ENCODE peak calls at places on chromosomes 5 and 9, in five cellular contexts. R is left ventricle myocardium inferior, T is germinal center, Q is kidney tubule cell, O is ELR. J is an unnamed sample.

GRCh38 chr5:53607896-53608295 is 47.5 kb downstream of the NDUFS4 start:
- DNase-seq in R (no peak), T (no peak), Q (no peak), O (peak), J (no peak)

GRCh38 chr9:91126761-91127420 is 234.8 kb downstream of the AUH start:
- DNase-seq in R (no peak), T (no peak), Q (no peak), O (peak), J (no peak)

GRCh38 chr5:158832736-158833135 is 267.0 kb downstream of the EBF1 start:
- DNase-seq in R (no peak), T (no peak), Q (no peak), O (no peak), J (no peak)

GRCh38 chr5:107631805-107632362 is 38.9 kb downstream of the EFNA5 start:
- DNase-seq in R (no peak), T (no peak), Q (no peak), O (no peak), J (no peak)

GRCh38 chr5:167250996-167251395 is 1040.4 kb upstream of the WWC1 start:
- DNase-seq in R (no peak), T (no peak), Q (no peak), O (no peak), J (no peak)

GRCh38 chr5:124310453-124310852 is 436.0 kb downstream of the ZNF608 start:
- DNase-seq in R (no peak), T (no peak), Q (no peak), O (no peak), J (no peak)

GRCh38 chr5:151005187-151005974 is 15.0 kb upstream of the GPX3 start:
- DNase-seq in R (peak), T (no peak), Q (no peak), O (no peak), J (no peak)

GRCh38 chr5:52007230-52007858 is 624.1 kb downstream of the ISL1 start:
- DNase-seq in R (no peak), T (no peak), Q (peak), O (peak), J (peak)

GRCh38 chr5:62650197-62650596 is 71.6 kb downstream of the LRRC70 start:
- DNase-seq in R (no peak), T (no peak), Q (no peak), O (peak), J (no peak)

J was measured in midbrain.